ENCODE peak calls at places on chromosomes 4 and X, in nine cellular contexts. C is posterior cingulate gyrus, D is NCI-H1436, W is ELR, L is hepatic stellate cell, Z is WTC11, U is HFFc6, S is astrocyte of the spinal cord, B is astrocyte of the hippocampus. F is an unnamed sample.

GRCh38 chr4:177001271-177002175 is 208.8 kb upstream of the VEGFC start:
- DNase-seq in W (peak), D (no peak), C (no peak), S (peak), B (no peak), U (peak), L (no peak), Z (no peak), F (no peak)

GRCh38 chrX:153934473-153935325 is at the start of gene NAA10:
- DNase-seq in D (peak), W (peak), U (peak), Z (peak), C (peak), B (peak), S (peak), L (peak), F (peak)

GRCh38 chr4:140637836-140638235 is 69.1 kb upstream of the UCP1 start:
- DNase-seq in B (no peak), D (peak), S (no peak), C (peak), U (peak), L (peak), W (peak), Z (peak), F (peak)

GRCh38 chr4:177047070-177047850 is 254.5 kb upstream of the VEGFC start:
- DNase-seq in C (peak), B (peak), S (peak), W (peak), D (peak), U (peak), Z (peak), L (peak), F (peak)

GRCh38 chr4:147388016-147388415 is 92.9 kb upstream of the EDNRA start:
- DNase-seq in L (no peak), U (no peak), D (no peak), C (no peak), Z (no peak), W (peak), B (no peak), S (no peak), F (no peak)

GRCh38 chr4:21744046-21744445 is 204.5 kb downstream of the KCNIP4 start:
- DNase-seq in B (no peak), Z (no peak), L (no peak), S (no peak), U (no peak), C (no peak), W (peak), D (no peak), F (no peak)

GRCh38 chrX:353566-354535 is 32.9 kb downstream of the PPP2R3B start:
- DNase-seq in Z (no peak), W (no peak), D (no peak), C (no peak), L (no peak), S (no peak), U (no peak), B (no peak), F (no peak)

GRCh38 chr4:126871810-126872209 is 760.9 kb upstream of the INTU start:
- DNase-seq in U (no peak), Z (no peak), D (no peak), B (no peak), C (no peak), W (no peak), S (no peak), L (no peak), F (no peak)

GRCh38 chrX:48890934-48891401 is 6.6 kb downstream of the TIMM17B start:
- DNase-seq in B (no peak), W (peak), Z (peak), C (no peak), D (no peak), S (no peak), L (no peak), U (no peak), F (no peak)

GRCh38 chr4:10684631-10685030 is at the start of gene CLNK:
- DNase-seq in C (no peak), W (no peak), S (no peak), B (no peak), D (no peak), U (no peak), L (no peak), Z (no peak), F (no peak)

GRCh38 chr4:85600501-85600900 is 125.6 kb downstream of the ARHGAP24 start:
- DNase-seq in U (no peak), D (no peak), W (no peak), B (no peak), Z (no peak), L (no peak), C (no peak), S (no peak), F (no peak)

GRCh38 chr4:117626664-117627063 is 407.6 kb upstream of the NDST3 start:
- DNase-seq in W (no peak), B (no peak), C (no peak), Z (no peak), D (no peak), L (no peak), S (no peak), U (no peak), F (no peak)

GRCh38 chr4:48249378-48249777 is 20.3 kb downstream of the TEC start:
- DNase-seq in Z (no peak), S (no peak), B (no peak), L (no peak), U (no peak), C (no peak), D (no peak), W (no peak), F (no peak)

GRCh38 chr4:37533286-37534033 is 152.7 kb downstream of the RELL1 start:
- DNase-seq in S (no peak), L (no peak), W (no peak), B (no peak), D (no peak), U (no peak), Z (no peak), C (no peak), F (no peak)

GRCh38 chrX:39453847-39454645 is 643.7 kb downstream of the BCOR start:
- DNase-seq in D (no peak), S (no peak), W (no peak), Z (no peak), B (no peak), U (no peak), L (no peak), C (no peak), F (no peak)

GRCh38 chr4:6468376-6468775 is 4.0 kb downstream of the PPP2R2C start:
- DNase-seq in W (no peak), C (no peak), B (no peak), U (no peak), L (no peak), D (no peak), Z (no peak), S (no peak), F (no peak)

GRCh38 chr4:89558147-89558546 is 250.5 kb upstream of the GPRIN3 start:
- DNase-seq in S (no peak), L (no peak), Z (no peak), U (no peak), C (no peak), W (peak), B (peak), D (no peak), F (no peak)

GRCh38 chrX:53223955-53224859 is 800 bp downstream of the KDM5C start:
- DNase-seq in C (no peak), Z (peak), S (peak), L (peak), W (peak), D (no peak), B (peak), U (peak), F (peak)

GRCh38 chr4:158624889-158625478 is 46.7 kb downstream of the C4orf46 start:
- DNase-seq in Z (no peak), D (peak), S (peak), C (no peak), U (peak), B (peak), W (peak), L (no peak), F (peak)

GRCh38 chr4:94960703-94961102 is 202.9 kb downstream of the BMPR1B start:
- DNase-seq in Z (no peak), S (no peak), L (no peak), D (no peak), U (no peak), W (no peak), B (no peak), C (no peak), F (no peak)

GRCh38 chr4:5843573-5844239 is 49.2 kb downstream of the CRMP1 start:
- DNase-seq in B (no peak), Z (no peak), U (no peak), C (no peak), W (no peak), L (no peak), D (no peak), S (no peak), F (no peak)

GRCh38 chr4:163701915-163702314 is 207.4 kb downstream of the TMA16 start:
- DNase-seq in D (peak), B (no peak), U (peak), L (no peak), Z (no peak), W (peak), C (no peak), S (peak), F (peak)

GRCh38 chrX:769796-770195 is 139.2 kb downstream of the SHOX start:
- DNase-seq in L (no peak), U (no peak), W (no peak), B (no peak), C (no peak), D (no peak), S (no peak), Z (peak), F (no peak)

GRCh38 chrX:120125444-120125843 is 9.7 kb upstream of the RHOXF1 start:
- DNase-seq in D (no peak), S (no peak), U (no peak), C (no peak), L (no peak), W (no peak), Z (no peak), B (no peak), F (peak)

GRCh38 chr4:184288451-184289178 is 70.9 kb upstream of the ENPP6 start:
- DNase-seq in U (no peak), W (no peak), Z (no peak), B (no peak), L (no peak), S (no peak), C (no peak), D (no peak), F (no peak)

GRCh38 chr4:97349468-97350186 is 793.6 kb downstream of the STPG2 start:
- DNase-seq in S (no peak), W (no peak), U (no peak), C (no peak), D (no peak), B (no peak), L (no peak), Z (no peak), F (no peak)

GRCh38 chrX:17535229-17535628 is 160.2 kb downstream of the NHS start:
- DNase-seq in L (peak), D (no peak), W (peak), C (no peak), S (no peak), U (no peak), B (no peak), Z (peak), F (peak)

GRCh38 chr4:104971458-104971857 is 175.2 kb upstream of the TET2 start:
- DNase-seq in Z (no peak), W (no peak), S (no peak), C (no peak), U (no peak), D (no peak), L (no peak), B (no peak), F (no peak)

GRCh38 chr4:122747883-122748282 is 15.4 kb downstream of the BBS12 start:
- DNase-seq in C (no peak), S (peak), W (peak), L (no peak), U (peak), D (no peak), B (no peak), Z (no peak), F (peak)

GRCh38 chr4:76947369-76947768 is 2.2 kb upstream of the SEPTIN11 start:
- DNase-seq in D (no peak), W (peak), S (no peak), L (no peak), C (no peak), Z (no peak), U (no peak), B (no peak), F (no peak)

GRCh38 chrX:155744534-155744933 is 131.8 kb upstream of the TMLHE start:
- DNase-seq in S (no peak), L (no peak), C (no peak), Z (no peak), D (no peak), B (no peak), W (no peak), U (no peak), F (no peak)

GRCh38 chrX:86806786-86807185 is 658.5 kb downstream of the DACH2 start:
- DNase-seq in C (no peak), S (no peak), B (peak), W (no peak), U (no peak), Z (peak), D (no peak), L (no peak), F (peak)

GRCh38 chr4:108834787-108835384 is 72.0 kb upstream of the ETNPPL start:
- DNase-seq in W (peak), Z (no peak), S (peak), U (peak), D (no peak), C (no peak), B (peak), L (peak), F (peak)

GRCh38 chr4:80071643-80072606 is 1.1 kb downstream of the ANTXR2 start:
- DNase-seq in L (no peak), D (peak), S (peak), U (no peak), C (peak), B (peak), Z (peak), W (peak), F (peak)

GRCh38 chr4:63814171-63814964 is 594.9 kb downstream of the TECRL start:
- DNase-seq in C (no peak), D (no peak), U (no peak), W (no peak), B (no peak), S (no peak), L (no peak), Z (no peak), F (no peak)

F was measured in AG08396.